ENCODE peak calls at places on chromosomes 13 and 19, in four cellular contexts. R is A549, U is Peyer's patch, X is K562. F is an unnamed sample.

GRCh38 chr19:49852631-49853126 is 1.7 kb downstream of the PTOV1 start:
- DNase-seq in X (no peak), U (no peak), R (no peak), F (no peak)

GRCh38 chr13:95301135-95301946 is at the start of gene ABCC4:
- DNase-seq in X (peak), U (peak), R (peak), F (peak)

GRCh38 chr19:41893899-41894298 is 10.9 kb downstream of the ARHGEF1 start:
- DNase-seq in X (no peak), R (no peak), U (no peak), F (no peak)

GRCh38 chr19:41299046-41299754 is 10.8 kb upstream of the CCDC97 start:
- DNase-seq in R (no peak), U (no peak), X (no peak), F (no peak)

GRCh38 chr19:771332-771785 is 20.4 kb downstream of the MISP start:
- DNase-seq in U (no peak), R (no peak), X (peak), F (peak)

GRCh38 chr13:108086678-108087077 is 128.7 kb downstream of the LIG4 start:
- DNase-seq in U (no peak), X (no peak), R (no peak), F (no peak)

GRCh38 chr13:94322925-94323324 is 156.6 kb downstream of the DCT start:
- DNase-seq in U (no peak), X (no peak), R (no peak), F (no peak)

GRCh38 chr19:50666346-50667176 is 17.3 kb downstream of the C19orf81 start:
- DNase-seq in R (no peak), X (no peak), U (no peak), F (no peak)

GRCh38 chr19:30651066-30651465 is 278.9 kb downstream of the ZNF536 start:
- DNase-seq in U (no peak), R (no peak), X (no peak), F (no peak)
- TF ChIP-seq POLR2A in U (no peak), R (no peak), X (no peak), F (no peak)

GRCh38 chr19:46716672-46717033 is 261 bp downstream of the PRKD2 start:
- DNase-seq in R (peak), X (peak), U (no peak), F (no peak)

GRCh38 chr19:46716013-46716671 is 772 bp downstream of the PRKD2 start:
- DNase-seq in R (peak), X (peak), U (peak), F (no peak)

GRCh38 chr19:46717716-46718143 is 816 bp upstream of the PRKD2 start:
- DNase-seq in R (no peak), X (no peak), U (peak), F (no peak)

GRCh38 chr19:46718157-46718933 is 1.4 kb upstream of the PRKD2 start:
- DNase-seq in U (peak), R (peak), X (no peak), F (no peak)

DNA sequence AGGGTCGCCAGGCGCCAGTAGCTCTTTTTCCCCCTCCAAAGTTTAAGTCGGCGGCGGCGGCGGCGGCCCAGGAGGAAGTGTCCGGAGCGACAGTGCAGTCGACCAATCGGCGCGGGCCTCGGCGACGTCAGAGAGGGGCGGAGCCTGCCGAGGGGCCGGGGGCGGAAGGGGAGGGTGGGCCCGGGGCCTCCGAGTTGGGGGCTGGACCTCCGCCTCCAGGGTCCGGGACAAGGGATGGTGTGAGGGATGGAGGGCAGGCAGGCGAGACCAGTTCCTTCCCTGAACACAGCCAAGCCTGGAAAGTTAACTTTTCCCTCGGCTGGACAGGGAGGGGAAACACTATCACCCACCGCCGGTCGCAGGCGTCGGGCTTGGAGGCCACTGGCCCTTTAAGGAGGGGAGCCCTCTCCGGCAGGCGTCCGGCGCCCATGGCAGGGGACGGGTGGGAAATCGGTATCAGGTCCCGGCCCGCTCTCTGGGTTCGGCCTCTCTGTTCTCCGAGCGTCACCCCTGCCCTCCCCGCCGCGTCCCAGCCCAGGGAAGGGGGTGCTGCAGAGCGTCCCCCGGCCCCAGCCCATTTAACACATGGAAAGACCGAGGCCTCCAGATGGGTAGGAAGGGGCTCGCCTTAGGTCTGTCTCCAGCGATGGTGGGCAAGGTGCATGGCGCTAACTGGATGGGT is at the start of gene PRKD2:
- DNase-seq in R (peak), X (peak), U (peak), F (peak)
- TF ChIP-seq POLR2A in R (peak), X (no peak), U (no peak), F (no peak)

GRCh38 chr19:12838182-12838890 is at the start of gene MAST1:
- DNase-seq in U (no peak), R (no peak), X (peak), F (peak)

GRCh38 chr19:12834418-12834943 is at the start of gene RTBDN:
- DNase-seq in U (no peak), X (no peak), R (no peak), F (no peak)

GRCh38 chr19:12837225-12837624 is 1.1 kb upstream of the MAST1 start:
- DNase-seq in R (no peak), X (peak), U (no peak), F (no peak)

GRCh38 chr19:12834976-12835757 is 788 bp upstream of the RTBDN start:
- DNase-seq in R (no peak), U (no peak), X (peak), F (no peak)

DNA sequence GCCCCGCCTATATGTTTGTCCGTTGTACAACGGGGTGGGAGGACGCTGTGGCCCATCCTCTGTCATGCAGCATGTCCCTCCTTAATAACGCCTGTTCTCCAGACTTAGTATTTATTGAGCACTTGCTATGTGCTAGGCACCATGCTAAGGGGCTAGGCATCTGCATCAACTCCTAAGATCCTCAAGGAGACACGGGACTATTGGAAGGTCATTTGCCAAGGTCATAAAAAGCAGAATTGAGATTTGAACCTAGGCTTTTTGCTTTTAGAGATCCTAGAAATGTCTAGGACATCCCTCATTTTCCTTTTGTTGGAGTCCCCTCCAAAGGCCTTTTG is 1.8 kb upstream of the MAST1 start:
- DNase-seq in U (no peak), X (no peak), R (no peak), F (no peak)
- TF ChIP-seq POLR2A in U (no peak), X (no peak), R (no peak), F (no peak)

GRCh38 chr19:16144216-16144581 is 714 bp downstream of the HSH2D start:
- DNase-seq in X (no peak), U (no peak), R (no peak), F (no peak)

GRCh38 chr19:16141043-16141442 is 2.4 kb upstream of the HSH2D start:
- DNase-seq in R (no peak), X (no peak), U (peak), F (no peak)

GRCh38 chr19:16146112-16146511 is 2.6 kb downstream of the HSH2D start:
- DNase-seq in R (no peak), U (no peak), X (no peak), F (no peak)

GRCh38 chr19:16142032-16142580 is 1.4 kb upstream of the HSH2D start:
- DNase-seq in R (no peak), X (no peak), U (no peak), F (no peak)

DNA sequence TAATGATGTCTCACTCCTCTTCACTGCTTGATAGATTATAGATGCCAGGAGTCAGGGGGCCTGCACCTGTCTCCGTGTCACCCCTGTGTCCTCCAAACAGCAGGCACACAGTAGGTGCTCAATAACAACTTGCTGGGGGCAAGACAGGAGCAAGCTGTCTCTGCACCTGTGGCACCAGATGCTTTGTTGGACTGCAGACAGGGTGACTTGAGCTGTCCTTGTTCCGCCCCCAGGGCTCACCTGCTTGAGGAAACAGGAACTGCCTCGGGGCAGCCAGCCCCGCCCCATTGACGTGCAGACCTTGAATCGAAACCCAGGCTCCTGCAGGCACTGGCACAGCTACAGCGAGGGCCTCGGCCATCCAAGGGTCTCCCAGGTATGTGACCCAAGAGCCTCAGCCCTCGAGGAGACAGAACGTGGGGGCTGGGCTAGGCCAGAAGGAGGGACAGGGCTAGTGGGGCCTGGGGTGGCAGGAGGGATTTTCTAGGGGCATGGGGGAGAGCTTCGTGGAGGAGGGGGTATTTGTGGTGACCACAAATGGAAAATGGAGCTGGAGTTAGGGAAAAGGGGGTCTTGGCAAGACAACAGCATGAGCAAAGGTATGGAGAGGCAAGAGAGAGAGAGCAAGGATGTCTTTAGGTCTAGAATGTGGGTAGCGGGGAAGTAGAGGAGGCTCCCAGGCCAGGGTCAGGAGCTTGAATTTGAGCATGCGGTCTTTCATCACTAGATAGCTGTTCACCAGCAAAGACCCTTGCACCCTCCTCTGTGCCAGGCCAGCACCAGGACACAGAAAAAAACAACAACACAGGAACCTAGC is at the start of gene HSH2D:
- DNase-seq in R (no peak), X (no peak), U (peak), F (no peak)
- TF ChIP-seq POLR2A in R (no peak), X (no peak), U (peak), F (no peak)

F was measured in H54.